ENCODE peak calls at places on chromosomes 5 and 9, in five cellular contexts. One of them, this sample, is unnamed.

GRCh38 chr9:124354364-124355031 is 60.7 kb downstream of the PSMB7 start:
- DNase-seq in endothelial cell of umbilical vein: no peak
- DNase-seq in stomach: no peak
- DNase-seq in psoas muscle: no peak
- DNase-seq in SJSA1: no peak
- DNase-seq in this sample: no peak

GRCh38 chr9:118896356-118897000 is 472.8 kb downstream of the BRINP1 start:
- DNase-seq in endothelial cell of umbilical vein: no peak
- DNase-seq in stomach: no peak
- DNase-seq in psoas muscle: no peak
- DNase-seq in SJSA1: no peak
- DNase-seq in this sample: no peak

GRCh38 chr9:120920495-120921178 is 6.0 kb downstream of the TRAF1 start:
- DNase-seq in endothelial cell of umbilical vein: no peak
- DNase-seq in stomach: no peak
- DNase-seq in psoas muscle: no peak
- DNase-seq in SJSA1: no peak
- DNase-seq in this sample: no peak

GRCh38 chr9:131395027-131395744 is 1.3 kb downstream of the PRRC2B start:
- DNase-seq in endothelial cell of umbilical vein: peak; percentile 35
- DNase-seq in stomach: peak; percentile 69
- DNase-seq in psoas muscle: no peak
- DNase-seq in SJSA1: peak; percentile 54
- DNase-seq in this sample: no peak

GRCh38 chr5:132103969-132104391 is 30.4 kb downstream of the CSF2 start:
- DNase-seq in endothelial cell of umbilical vein: peak; percentile 14
- DNase-seq in stomach: no peak
- DNase-seq in psoas muscle: no peak
- DNase-seq in SJSA1: no peak
- DNase-seq in this sample: no peak

GRCh38 chr5:108193021-108193795 is 188.7 kb downstream of the FBXL17 start:
- DNase-seq in endothelial cell of umbilical vein: no peak
- DNase-seq in stomach: no peak
- DNase-seq in psoas muscle: no peak
- DNase-seq in SJSA1: peak; percentile 58
- DNase-seq in this sample: no peak

GRCh38 chr5:66881475-66882161 is 285.4 kb downstream of the MAST4 start:
- DNase-seq in endothelial cell of umbilical vein: peak; percentile 76
- DNase-seq in stomach: peak; percentile 70
- DNase-seq in psoas muscle: no peak
- DNase-seq in SJSA1: no peak
- DNase-seq in this sample: no peak

GRCh38 chr9:15231788-15232635 is 75.0 kb downstream of the TTC39B start:
- DNase-seq in endothelial cell of umbilical vein: peak; percentile 40
- DNase-seq in stomach: no peak
- DNase-seq in psoas muscle: no peak
- DNase-seq in SJSA1: no peak
- DNase-seq in this sample: no peak

GRCh38 chr9:101367323-101367722 is 17.5 kb downstream of the BAAT start:
- DNase-seq in endothelial cell of umbilical vein: no peak
- DNase-seq in stomach: no peak
- DNase-seq in psoas muscle: no peak
- DNase-seq in SJSA1: no peak
- DNase-seq in this sample: no peak

GRCh38 chr9:125240649-125240999 is 519 bp downstream of the HSPA5 start:
- DNase-seq in endothelial cell of umbilical vein: no peak
- DNase-seq in stomach: peak; percentile 50
- DNase-seq in psoas muscle: peak; percentile 61
- DNase-seq in SJSA1: no peak
- DNase-seq in this sample: no peak

GRCh38 chr9:89817186-89817960 is 212.6 kb downstream of the GADD45G start:
- DNase-seq in endothelial cell of umbilical vein: no peak
- DNase-seq in stomach: no peak
- DNase-seq in psoas muscle: no peak
- DNase-seq in SJSA1: no peak
- DNase-seq in this sample: no peak

GRCh38 chr9:22307013-22307711 is 139.5 kb upstream of the DMRTA1 start:
- DNase-seq in endothelial cell of umbilical vein: peak; percentile 54
- DNase-seq in stomach: peak; percentile 29
- DNase-seq in psoas muscle: no peak
- DNase-seq in SJSA1: peak; percentile 6
- DNase-seq in this sample: no peak

GRCh38 chr9:98877211-98877730 is 66.4 kb upstream of the COL15A1 start:
- DNase-seq in endothelial cell of umbilical vein: no peak
- DNase-seq in stomach: no peak
- DNase-seq in psoas muscle: no peak
- DNase-seq in SJSA1: no peak
- DNase-seq in this sample: no peak

GRCh38 chr9:123718188-123718587 is 211.7 kb downstream of the DENND1A start:
- DNase-seq in endothelial cell of umbilical vein: no peak
- DNase-seq in stomach: no peak
- DNase-seq in psoas muscle: no peak
- DNase-seq in SJSA1: no peak
- DNase-seq in this sample: no peak

GRCh38 chr5:118553662-118554061 is 434.7 kb downstream of the DTWD2 start:
- DNase-seq in endothelial cell of umbilical vein: no peak
- DNase-seq in stomach: no peak
- DNase-seq in psoas muscle: peak; percentile 39
- DNase-seq in SJSA1: no peak
- DNase-seq in this sample: peak; percentile 54

GRCh38 chr9:97511762-97512429 is 10.4 kb downstream of the TMOD1 start:
- DNase-seq in endothelial cell of umbilical vein: peak; percentile 31
- DNase-seq in stomach: no peak
- DNase-seq in psoas muscle: no peak
- DNase-seq in SJSA1: peak; percentile 41
- DNase-seq in this sample: no peak

GRCh38 chr5:92518318-92518913 is 1062.6 kb downstream of the NR2F1-AS1 start:
- DNase-seq in endothelial cell of umbilical vein: peak; percentile 50
- DNase-seq in stomach: no peak
- DNase-seq in psoas muscle: no peak
- DNase-seq in SJSA1: peak; percentile 17
- DNase-seq in this sample: no peak

DNA sequence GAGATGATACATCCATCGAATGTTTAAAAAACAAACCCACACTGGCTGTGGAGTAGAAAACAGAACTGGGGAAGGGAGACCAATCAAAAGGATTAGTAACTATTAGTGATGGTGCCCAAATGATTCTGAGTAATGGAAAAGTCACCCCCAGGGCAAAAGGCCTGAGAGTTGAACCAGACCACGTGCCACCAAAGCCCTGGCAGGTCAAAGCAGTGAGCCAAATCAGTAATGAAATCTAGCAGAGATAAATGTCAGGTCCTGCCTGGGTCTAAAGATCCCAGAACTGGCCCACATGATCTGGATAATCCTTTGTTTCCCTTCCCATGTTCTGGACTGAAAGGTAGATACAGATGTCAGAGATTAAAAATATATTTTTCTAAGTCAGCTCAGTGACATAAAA is 9.4 kb downstream of the OTULINL start:
- DNase-seq in endothelial cell of umbilical vein: no peak
- DNase-seq in stomach: no peak
- DNase-seq in psoas muscle: no peak
- DNase-seq in SJSA1: no peak
- DNase-seq in this sample: no peak
- H3K27ac ChIP-seq in endothelial cell of umbilical vein: no peak overlapping the region
- H3K27ac ChIP-seq in stomach: peak overlapping the region; percentile 3
- H3K27ac ChIP-seq in psoas muscle: no peak overlapping the region
- H3K27ac ChIP-seq in SJSA1: no peak overlapping the region
- H3K27ac ChIP-seq in this sample: no peak overlapping the region

DNA sequence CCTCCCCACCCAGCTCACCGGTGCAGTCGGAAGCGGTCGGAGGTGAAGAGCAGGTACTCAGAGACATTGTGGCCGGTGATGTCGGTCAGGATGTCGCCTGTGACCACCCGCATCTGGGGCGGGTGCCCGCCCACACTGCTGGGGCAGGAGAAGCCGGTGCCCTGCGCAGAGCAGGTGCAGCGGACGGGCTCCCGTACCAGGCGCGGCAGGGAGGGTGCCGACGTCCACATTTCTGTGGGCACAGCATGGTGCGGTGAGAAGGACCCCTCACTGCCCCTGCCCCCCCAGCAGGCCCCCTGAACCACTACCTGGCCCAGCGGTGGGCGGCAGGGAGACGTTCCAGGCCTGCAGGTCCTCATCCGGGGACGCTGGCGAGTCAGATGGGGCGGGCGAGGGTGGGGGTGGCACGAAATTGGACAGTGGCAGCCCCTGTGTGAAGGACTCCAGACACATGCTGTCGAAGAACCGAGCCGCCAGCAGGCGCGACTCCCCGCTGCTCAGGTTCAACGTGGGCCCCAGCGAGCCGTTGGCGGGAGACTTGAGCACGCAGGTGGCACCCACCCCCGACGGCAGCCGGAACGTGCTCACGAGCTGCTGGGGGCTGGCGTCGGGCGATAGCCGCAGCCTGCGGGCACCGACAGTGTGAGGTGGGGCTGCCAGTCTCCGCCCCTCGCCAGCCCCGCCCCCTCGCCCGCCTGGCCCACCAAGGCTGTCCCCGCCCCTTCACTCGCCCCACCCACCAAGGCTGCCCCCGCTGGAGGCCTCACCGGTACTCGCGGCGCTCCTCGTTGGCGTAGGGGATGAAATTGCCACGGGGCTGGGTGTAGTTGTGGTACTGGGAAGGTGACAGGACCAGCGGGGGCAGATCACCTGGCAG is 15.1 kb downstream of the ABCA2 start:
- DNase-seq in endothelial cell of umbilical vein: no peak
- DNase-seq in stomach: no peak
- DNase-seq in psoas muscle: no peak
- DNase-seq in SJSA1: no peak
- DNase-seq in this sample: no peak
- H3K9me3 ChIP-seq in endothelial cell of umbilical vein: no peaks in the 10 kb centered on the region
- H3K9me3 ChIP-seq in stomach: no peaks in the 10 kb centered on the region
- H3K9me3 ChIP-seq in psoas muscle: no peaks in the 10 kb centered on the region
- H3K9me3 ChIP-seq in SJSA1: no peaks in the 10 kb centered on the region
- H3K9me3 ChIP-seq in this sample: no peaks in the 10 kb centered on the region

GRCh38 chr9:137126786-137127185 is 12.2 kb upstream of the GRIN1 start:
- DNase-seq in endothelial cell of umbilical vein: no peak
- DNase-seq in stomach: no peak
- DNase-seq in psoas muscle: no peak
- DNase-seq in SJSA1: no peak
- DNase-seq in this sample: no peak
- H3K4me1 ChIP-seq in endothelial cell of umbilical vein: peaks cover 26% of the 10 kb centered on the region
- H3K4me1 ChIP-seq in stomach: peaks cover 31% of the 10 kb centered on the region
- H3K4me1 ChIP-seq in psoas muscle: peaks cover 13% of the 10 kb centered on the region
- H3K4me1 ChIP-seq in SJSA1: peaks cover 14% of the 10 kb centered on the region
- H3K4me1 ChIP-seq in this sample: peaks cover 44% of the 10 kb centered on the region

DNA sequence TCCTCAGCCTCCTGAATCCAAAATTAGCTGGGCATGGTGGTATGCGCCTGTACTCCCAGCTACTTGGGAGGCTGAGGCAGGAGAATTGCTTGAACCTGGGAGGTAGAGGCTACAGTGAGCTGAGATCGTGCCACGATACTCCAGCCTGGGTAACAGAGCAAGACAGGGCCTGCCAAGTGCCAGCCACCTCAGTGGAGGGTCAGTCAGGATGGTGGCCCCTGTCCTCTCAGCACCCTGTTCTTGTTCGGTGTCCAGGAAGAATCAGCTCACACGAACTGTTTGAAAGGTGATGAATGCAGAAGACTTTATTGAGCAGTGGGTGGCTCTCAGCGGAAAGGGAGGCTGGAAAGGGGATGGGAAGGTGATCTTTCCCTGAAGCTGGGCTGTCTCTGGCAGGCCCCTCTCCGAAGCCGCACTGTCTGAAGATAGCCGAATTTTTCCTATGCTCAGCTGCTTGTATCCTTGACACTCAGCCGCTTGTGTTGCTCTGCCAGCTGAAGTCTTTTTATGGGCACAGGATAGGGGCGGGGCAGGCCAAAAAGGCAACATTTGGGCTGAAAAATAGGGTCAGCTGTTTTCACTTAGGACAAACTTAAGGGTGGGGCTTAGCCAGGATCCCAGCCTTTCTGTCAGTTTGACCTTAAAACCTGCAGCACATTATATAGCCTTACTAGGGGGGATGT is 50.9 kb downstream of the UBE2R2 start:
- DNase-seq in endothelial cell of umbilical vein: peak; percentile 31
- DNase-seq in stomach: no peak
- DNase-seq in psoas muscle: peak; percentile 62
- DNase-seq in SJSA1: no peak
- DNase-seq in this sample: peak; percentile 66
- H3K27ac ChIP-seq in endothelial cell of umbilical vein: no peak overlapping the region
- H3K27ac ChIP-seq in stomach: peak overlapping the region; percentile 42
- H3K27ac ChIP-seq in psoas muscle: peak overlapping the region; percentile 43
- H3K27ac ChIP-seq in SJSA1: no peak overlapping the region
- H3K27ac ChIP-seq in this sample: peak overlapping the region; percentile 76

GRCh38 chr5:103075442-103075841 is 44.5 kb downstream of the GIN1 start:
- DNase-seq in endothelial cell of umbilical vein: no peak
- DNase-seq in stomach: no peak
- DNase-seq in psoas muscle: no peak
- DNase-seq in SJSA1: no peak
- DNase-seq in this sample: no peak

DNA sequence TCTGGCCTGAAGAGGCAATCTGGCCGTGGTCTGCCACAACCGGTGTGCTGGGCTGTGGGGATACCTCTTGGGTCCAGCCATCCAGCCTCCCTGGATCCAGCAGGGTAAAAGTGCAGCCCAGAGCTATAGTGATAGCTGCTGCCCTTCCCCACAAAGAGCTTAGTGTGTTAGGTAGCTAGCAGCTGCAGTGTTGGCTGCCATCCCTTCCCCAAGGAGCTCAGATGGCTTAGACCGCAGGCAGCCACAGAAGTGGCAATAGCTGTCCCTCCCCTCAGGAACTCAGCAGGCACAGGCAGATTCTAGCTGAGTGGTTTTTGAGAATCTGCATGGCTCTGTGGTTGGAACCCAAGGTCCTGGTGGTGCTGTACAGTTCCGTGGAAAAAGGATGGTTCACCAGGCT is 40.1 kb downstream of the GIN1 start:
- DNase-seq in endothelial cell of umbilical vein: no peak
- DNase-seq in stomach: no peak
- DNase-seq in psoas muscle: no peak
- DNase-seq in SJSA1: no peak
- DNase-seq in this sample: no peak
- H3K9me3 ChIP-seq in endothelial cell of umbilical vein: no peaks in the 10 kb centered on the region
- H3K9me3 ChIP-seq in stomach: peaks cover 93% of the 10 kb centered on the region
- H3K9me3 ChIP-seq in psoas muscle: peaks cover 85% of the 10 kb centered on the region
- H3K9me3 ChIP-seq in SJSA1: peaks cover 13% of the 10 kb centered on the region
- H3K9me3 ChIP-seq in this sample: peaks cover 100% of the 10 kb centered on the region

DNA sequence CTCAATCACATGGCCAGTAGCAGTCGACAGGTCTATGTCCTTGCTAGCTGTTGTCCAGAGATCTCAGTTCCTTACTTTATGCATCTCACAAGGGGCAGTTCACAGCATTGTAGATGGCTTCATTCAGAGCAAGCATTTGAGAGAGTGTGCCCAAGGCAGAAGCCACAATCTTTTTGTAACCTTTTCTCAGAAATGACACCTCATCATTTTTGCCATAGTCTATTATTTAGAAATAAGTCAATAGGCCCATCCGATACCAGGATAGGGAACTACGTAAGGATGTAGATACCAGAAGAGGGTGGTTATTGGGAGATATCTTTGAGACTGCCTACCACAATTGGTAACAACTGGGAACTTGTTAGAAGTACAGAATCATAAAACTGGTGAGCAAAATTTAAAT is 37.1 kb downstream of the LURAP1L start:
- DNase-seq in endothelial cell of umbilical vein: no peak
- DNase-seq in stomach: no peak
- DNase-seq in psoas muscle: no peak
- DNase-seq in SJSA1: no peak
- DNase-seq in this sample: no peak
- H3K4me1 ChIP-seq in endothelial cell of umbilical vein: peaks cover 23% of the 10 kb centered on the region
- H3K4me1 ChIP-seq in stomach: peaks cover 14% of the 10 kb centered on the region
- H3K4me1 ChIP-seq in psoas muscle: peaks cover 21% of the 10 kb centered on the region
- H3K4me1 ChIP-seq in SJSA1: peaks cover 19% of the 10 kb centered on the region
- H3K4me1 ChIP-seq in this sample: peaks cover 26% of the 10 kb centered on the region

GRCh38 chr5:60810036-60810435 is 34.0 kb downstream of the ELOVL7 start:
- DNase-seq in endothelial cell of umbilical vein: no peak
- DNase-seq in stomach: no peak
- DNase-seq in psoas muscle: no peak
- DNase-seq in SJSA1: no peak
- DNase-seq in this sample: no peak
- H3K27ac ChIP-seq in endothelial cell of umbilical vein: no peak overlapping the region
- H3K27ac ChIP-seq in stomach: no peak overlapping the region
- H3K27ac ChIP-seq in psoas muscle: no peak overlapping the region
- H3K27ac ChIP-seq in SJSA1: no peak overlapping the region
- H3K27ac ChIP-seq in this sample: no peak overlapping the region

GRCh38 chr5:141223112-141223783 is at the start of gene PCDHB14:
- DNase-seq in endothelial cell of umbilical vein: peak; percentile 31
- DNase-seq in stomach: no peak
- DNase-seq in psoas muscle: no peak
- DNase-seq in SJSA1: peak; percentile 74
- DNase-seq in this sample: no peak
- H3K9me3 ChIP-seq in endothelial cell of umbilical vein: no peaks in the 10 kb centered on the region
- H3K9me3 ChIP-seq in stomach: peaks cover 82% of the 10 kb centered on the region
- H3K9me3 ChIP-seq in psoas muscle: peaks cover 32% of the 10 kb centered on the region
- H3K9me3 ChIP-seq in SJSA1: peaks cover 2% of the 10 kb centered on the region
- H3K9me3 ChIP-seq in this sample: peaks cover 99% of the 10 kb centered on the region